ENCODE peak calls at places on chromosomes 4 and X, in nine cellular contexts. One of them, this sample, is unnamed.

GRCh38 chrX:69102805-69103204 is 62.4 kb downstream of the PJA1 start:
- DNase-seq in sigmoid colon: no peak
- DNase-seq in B cell: no peak
- DNase-seq in Calu3: no peak
- DNase-seq in heart right ventricle: no peak
- DNase-seq in fibroblast of pulmonary artery: no peak
- DNase-seq in omental fat pad: no peak
- DNase-seq in brain microvascular endothelial cell: no peak
- DNase-seq in WERI-Rb-1: no peak
- DNase-seq in this sample: no peak

GRCh38 chr4:26288308-26288982 is 32.4 kb upstream of the RBPJ start:
- DNase-seq in sigmoid colon: no peak
- DNase-seq in B cell: no peak
- DNase-seq in Calu3: peak; percentile 39
- DNase-seq in heart right ventricle: no peak
- DNase-seq in fibroblast of pulmonary artery: peak; percentile 45
- DNase-seq in omental fat pad: no peak
- DNase-seq in brain microvascular endothelial cell: peak; percentile 47
- DNase-seq in WERI-Rb-1: no peak
- DNase-seq in this sample: peak; percentile 61

GRCh38 chr4:53943345-53944085 is 120.9 kb downstream of the CHIC2 start:
- DNase-seq in sigmoid colon: no peak
- DNase-seq in B cell: no peak
- DNase-seq in Calu3: peak; percentile 24
- DNase-seq in heart right ventricle: no peak
- DNase-seq in fibroblast of pulmonary artery: peak; percentile 74
- DNase-seq in omental fat pad: no peak
- DNase-seq in brain microvascular endothelial cell: peak; percentile 57
- DNase-seq in WERI-Rb-1: no peak
- DNase-seq in this sample: no peak

GRCh38 chrX:7294483-7294882 is 146.5 kb upstream of the PUDP start:
- DNase-seq in sigmoid colon: no peak
- DNase-seq in B cell: no peak
- DNase-seq in Calu3: no peak
- DNase-seq in heart right ventricle: no peak
- DNase-seq in fibroblast of pulmonary artery: no peak
- DNase-seq in omental fat pad: no peak
- DNase-seq in brain microvascular endothelial cell: no peak
- DNase-seq in WERI-Rb-1: no peak
- DNase-seq in this sample: no peak

GRCh38 chr4:120749445-120750151 is 172.9 kb downstream of the PRDM5 start:
- DNase-seq in sigmoid colon: no peak
- DNase-seq in B cell: no peak
- DNase-seq in Calu3: no peak
- DNase-seq in heart right ventricle: no peak
- DNase-seq in fibroblast of pulmonary artery: no peak
- DNase-seq in omental fat pad: no peak
- DNase-seq in brain microvascular endothelial cell: no peak
- DNase-seq in WERI-Rb-1: peak; percentile 42
- DNase-seq in this sample: peak; percentile 13

GRCh38 chr4:34250562-34250961 is 1993.8 kb downstream of the ARAP2 start:
- DNase-seq in sigmoid colon: no peak
- DNase-seq in B cell: no peak
- DNase-seq in Calu3: no peak
- DNase-seq in heart right ventricle: no peak
- DNase-seq in fibroblast of pulmonary artery: peak; percentile 86
- DNase-seq in omental fat pad: no peak
- DNase-seq in brain microvascular endothelial cell: no peak
- DNase-seq in WERI-Rb-1: no peak
- DNase-seq in this sample: no peak

GRCh38 chr4:145557720-145558119 is 61.5 kb upstream of the MMAA start:
- DNase-seq in sigmoid colon: peak; percentile 79
- DNase-seq in B cell: peak; percentile 47
- DNase-seq in Calu3: peak; percentile 62
- DNase-seq in heart right ventricle: peak; percentile 66
- DNase-seq in fibroblast of pulmonary artery: peak; percentile 82
- DNase-seq in omental fat pad: no peak
- DNase-seq in brain microvascular endothelial cell: peak; percentile 60
- DNase-seq in WERI-Rb-1: peak; percentile 71
- DNase-seq in this sample: peak; percentile 61

GRCh38 chrX:153924149-153924861 is 1.8 kb downstream of the ARHGAP4 start:
- DNase-seq in sigmoid colon: no peak
- DNase-seq in B cell: peak; percentile 72
- DNase-seq in Calu3: no peak
- DNase-seq in heart right ventricle: no peak
- DNase-seq in fibroblast of pulmonary artery: peak; percentile 64
- DNase-seq in omental fat pad: no peak
- DNase-seq in brain microvascular endothelial cell: no peak
- DNase-seq in WERI-Rb-1: peak; percentile 81
- DNase-seq in this sample: peak; percentile 57

GRCh38 chrX:121579016-121579760 is 531.8 kb downstream of the GLUD2 start:
- DNase-seq in sigmoid colon: no peak
- DNase-seq in B cell: no peak
- DNase-seq in Calu3: peak; percentile 49
- DNase-seq in heart right ventricle: peak; percentile 13
- DNase-seq in fibroblast of pulmonary artery: peak; percentile 53
- DNase-seq in omental fat pad: no peak
- DNase-seq in brain microvascular endothelial cell: peak; percentile 3
- DNase-seq in WERI-Rb-1: peak; percentile 7
- DNase-seq in this sample: peak; percentile 3

GRCh38 chr4:17597517-17597916 is 16.9 kb upstream of the MED28 start:
- DNase-seq in sigmoid colon: no peak
- DNase-seq in B cell: no peak
- DNase-seq in Calu3: peak; percentile 28
- DNase-seq in heart right ventricle: no peak
- DNase-seq in fibroblast of pulmonary artery: peak; percentile 21
- DNase-seq in omental fat pad: no peak
- DNase-seq in brain microvascular endothelial cell: no peak
- DNase-seq in WERI-Rb-1: peak; percentile 63
- DNase-seq in this sample: no peak
- TF ChIP-seq CTCF in sigmoid colon: no peak
- TF ChIP-seq CTCF in B cell: no peak
- TF ChIP-seq CTCF in Calu3: no peak
- TF ChIP-seq CTCF in heart right ventricle: peak; percentile 18
- TF ChIP-seq CTCF in fibroblast of pulmonary artery: peak; percentile 35
- TF ChIP-seq CTCF in omental fat pad: no peak
- TF ChIP-seq CTCF in brain microvascular endothelial cell: peak; percentile 54
- TF ChIP-seq CTCF in WERI-Rb-1: peak; percentile 52
- TF ChIP-seq CTCF in this sample: no peak

GRCh38 chr4:110826656-110827055 is 203.8 kb upstream of the PITX2 start:
- DNase-seq in sigmoid colon: no peak
- DNase-seq in B cell: no peak
- DNase-seq in Calu3: no peak
- DNase-seq in heart right ventricle: no peak
- DNase-seq in fibroblast of pulmonary artery: no peak
- DNase-seq in omental fat pad: no peak
- DNase-seq in brain microvascular endothelial cell: no peak
- DNase-seq in WERI-Rb-1: no peak
- DNase-seq in this sample: no peak
- TF ChIP-seq CTCF in sigmoid colon: no peak
- TF ChIP-seq CTCF in B cell: no peak
- TF ChIP-seq CTCF in Calu3: no peak
- TF ChIP-seq CTCF in heart right ventricle: no peak
- TF ChIP-seq CTCF in fibroblast of pulmonary artery: no peak
- TF ChIP-seq CTCF in omental fat pad: no peak
- TF ChIP-seq CTCF in brain microvascular endothelial cell: no peak
- TF ChIP-seq CTCF in WERI-Rb-1: no peak
- TF ChIP-seq CTCF in this sample: no peak

GRCh38 chrX:39137363-39137954 is 336.2 kb downstream of the MID1IP1 start:
- DNase-seq in sigmoid colon: no peak
- DNase-seq in B cell: no peak
- DNase-seq in Calu3: no peak
- DNase-seq in heart right ventricle: no peak
- DNase-seq in fibroblast of pulmonary artery: no peak
- DNase-seq in omental fat pad: no peak
- DNase-seq in brain microvascular endothelial cell: no peak
- DNase-seq in WERI-Rb-1: no peak
- DNase-seq in this sample: no peak

DNA sequence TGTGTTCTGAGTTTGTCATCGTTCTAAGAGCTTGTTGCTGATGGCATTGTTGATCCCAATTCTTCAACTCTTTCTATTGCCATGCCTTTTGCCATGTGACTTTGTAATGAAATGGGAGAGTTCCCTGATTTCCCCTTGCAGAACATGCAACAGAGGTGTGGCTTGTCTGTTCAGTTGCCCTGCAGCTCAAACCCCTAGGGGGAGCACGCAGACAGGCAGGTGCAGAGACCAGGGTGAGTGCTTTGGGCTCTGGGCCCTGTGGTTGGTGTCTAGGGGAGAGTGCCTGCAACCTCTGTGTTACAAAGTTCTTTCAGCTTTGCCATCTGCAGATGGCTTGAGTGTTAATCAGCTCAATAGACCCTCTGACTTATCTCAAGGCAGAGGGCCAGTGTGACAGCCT is 332.7 kb downstream of the MID1IP1 start:
- DNase-seq in sigmoid colon: no peak
- DNase-seq in B cell: peak; percentile 58
- DNase-seq in Calu3: peak; percentile 36
- DNase-seq in heart right ventricle: no peak
- DNase-seq in fibroblast of pulmonary artery: no peak
- DNase-seq in omental fat pad: no peak
- DNase-seq in brain microvascular endothelial cell: no peak
- DNase-seq in WERI-Rb-1: peak; percentile 79
- DNase-seq in this sample: no peak
- TF ChIP-seq CTCF in sigmoid colon: no peak
- TF ChIP-seq CTCF in B cell: peak; percentile 58
- TF ChIP-seq CTCF in Calu3: no peak
- TF ChIP-seq CTCF in heart right ventricle: peak; percentile 8
- TF ChIP-seq CTCF in fibroblast of pulmonary artery: no peak
- TF ChIP-seq CTCF in omental fat pad: no peak
- TF ChIP-seq CTCF in brain microvascular endothelial cell: peak; percentile 21
- TF ChIP-seq CTCF in WERI-Rb-1: peak; percentile 77
- TF ChIP-seq CTCF in this sample: peak; percentile 43

GRCh38 chr4:9898596-9899345 is 117.3 kb downstream of the DRD5 start:
- DNase-seq in sigmoid colon: no peak
- DNase-seq in B cell: no peak
- DNase-seq in Calu3: peak; percentile 18
- DNase-seq in heart right ventricle: peak; percentile 65
- DNase-seq in fibroblast of pulmonary artery: peak; percentile 69
- DNase-seq in omental fat pad: no peak
- DNase-seq in brain microvascular endothelial cell: peak; percentile 52
- DNase-seq in WERI-Rb-1: peak; percentile 78
- DNase-seq in this sample: peak; percentile 44
- TF ChIP-seq CTCF in sigmoid colon: no peak
- TF ChIP-seq CTCF in B cell: no peak
- TF ChIP-seq CTCF in Calu3: no peak
- TF ChIP-seq CTCF in heart right ventricle: peak; percentile 66
- TF ChIP-seq CTCF in fibroblast of pulmonary artery: peak; percentile 50
- TF ChIP-seq CTCF in omental fat pad: no peak
- TF ChIP-seq CTCF in brain microvascular endothelial cell: no peak
- TF ChIP-seq CTCF in WERI-Rb-1: peak; percentile 90
- TF ChIP-seq CTCF in this sample: peak; percentile 46

GRCh38 chr4:52051615-52052474 is 741 bp downstream of the SPATA18 start:
- DNase-seq in sigmoid colon: peak; percentile 80
- DNase-seq in B cell: no peak
- DNase-seq in Calu3: peak; percentile 40
- DNase-seq in heart right ventricle: peak; percentile 76
- DNase-seq in fibroblast of pulmonary artery: peak; percentile 91
- DNase-seq in omental fat pad: no peak
- DNase-seq in brain microvascular endothelial cell: peak; percentile 89
- DNase-seq in WERI-Rb-1: peak; percentile 92
- DNase-seq in this sample: peak; percentile 75
- TF ChIP-seq CTCF in sigmoid colon: no peak
- TF ChIP-seq CTCF in B cell: no peak
- TF ChIP-seq CTCF in Calu3: no peak
- TF ChIP-seq CTCF in heart right ventricle: no peak
- TF ChIP-seq CTCF in fibroblast of pulmonary artery: no peak
- TF ChIP-seq CTCF in omental fat pad: no peak
- TF ChIP-seq CTCF in brain microvascular endothelial cell: no peak
- TF ChIP-seq CTCF in WERI-Rb-1: no peak
- TF ChIP-seq CTCF in this sample: no peak

GRCh38 chr4:163755013-163755412 is 260.5 kb downstream of the TMA16 start:
- DNase-seq in sigmoid colon: no peak
- DNase-seq in B cell: peak; percentile 46
- DNase-seq in Calu3: no peak
- DNase-seq in heart right ventricle: no peak
- DNase-seq in fibroblast of pulmonary artery: no peak
- DNase-seq in omental fat pad: no peak
- DNase-seq in brain microvascular endothelial cell: peak; percentile 16
- DNase-seq in WERI-Rb-1: peak; percentile 27
- DNase-seq in this sample: peak; percentile 3
- TF ChIP-seq CTCF in sigmoid colon: no peak
- TF ChIP-seq CTCF in B cell: peak; percentile 74
- TF ChIP-seq CTCF in Calu3: peak; percentile 32
- TF ChIP-seq CTCF in heart right ventricle: no peak
- TF ChIP-seq CTCF in fibroblast of pulmonary artery: no peak
- TF ChIP-seq CTCF in omental fat pad: no peak
- TF ChIP-seq CTCF in brain microvascular endothelial cell: peak; percentile 49
- TF ChIP-seq CTCF in WERI-Rb-1: peak; percentile 33
- TF ChIP-seq CTCF in this sample: peak; percentile 24

DNA sequence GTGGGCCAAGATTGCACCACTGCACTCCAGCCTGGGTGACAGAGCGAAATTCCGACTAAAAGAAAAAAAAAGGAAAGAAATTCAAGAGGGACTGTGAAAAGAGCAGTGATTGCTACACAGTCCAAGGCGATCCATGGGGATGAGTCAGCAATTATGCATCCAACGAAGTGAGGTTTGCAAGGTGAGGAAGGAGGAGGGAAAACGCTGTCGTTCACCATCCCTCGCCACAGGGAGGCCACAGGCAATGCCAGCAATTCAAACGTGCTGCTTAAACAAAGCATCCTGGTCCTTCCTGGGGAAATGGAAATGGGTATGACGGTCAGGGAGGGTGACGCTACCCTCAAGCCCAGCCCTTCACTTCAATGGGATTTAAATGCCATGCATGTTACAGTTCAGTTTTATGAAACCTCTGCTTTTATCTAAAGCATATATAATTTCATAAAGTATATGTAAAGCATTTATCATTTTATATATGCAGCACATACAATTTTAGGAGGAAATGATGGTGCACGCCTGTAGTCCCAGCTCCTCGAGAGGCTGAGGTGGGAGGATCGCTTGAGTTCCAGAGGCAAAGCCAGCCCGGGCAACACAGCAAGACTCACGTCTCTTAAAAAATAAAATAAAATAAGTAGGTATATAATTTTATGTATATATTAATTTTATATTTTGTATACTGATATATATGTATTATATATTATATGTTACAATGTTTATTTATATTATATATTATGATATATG is 108.7 kb downstream of the DHRSX start:
- DNase-seq in sigmoid colon: no peak
- DNase-seq in B cell: no peak
- DNase-seq in Calu3: peak; percentile 69
- DNase-seq in heart right ventricle: no peak
- DNase-seq in fibroblast of pulmonary artery: peak; percentile 91
- DNase-seq in omental fat pad: no peak
- DNase-seq in brain microvascular endothelial cell: peak; percentile 81
- DNase-seq in WERI-Rb-1: no peak
- DNase-seq in this sample: no peak
- TF ChIP-seq CTCF in sigmoid colon: no peak
- TF ChIP-seq CTCF in B cell: no peak
- TF ChIP-seq CTCF in Calu3: no peak
- TF ChIP-seq CTCF in heart right ventricle: no peak
- TF ChIP-seq CTCF in fibroblast of pulmonary artery: peak; percentile 23
- TF ChIP-seq CTCF in omental fat pad: no peak
- TF ChIP-seq CTCF in brain microvascular endothelial cell: peak; percentile 53
- TF ChIP-seq CTCF in WERI-Rb-1: no peak
- TF ChIP-seq CTCF in this sample: no peak

This sample was measured in GM13977.